ENCODE peak calls at places on chromosome 22, in six cellular contexts. Y is brain microvascular endothelial cell; F is Calu3; P is GM13976; L is C1 segment of cervical spinal cord; R is activated CD4-positive, alpha-beta T cell treated with anti-CD3 and anti-CD28 coated beads, Interleukin-2, amount 50 U/mL, for 24 hours. H is an unnamed sample.

GRCh38 chr22:29782061-29782845 is 15.1 kb downstream of the UQCR10 start:
- DNase-seq in Y (no peak), F (peak; percentile 56), P (no peak), L (peak; percentile 47), R (no peak), H (peak; percentile 42)

GRCh38 chr22:37909756-37910155 is 3.7 kb downstream of the MICALL1 start:
- DNase-seq in Y (no peak), F (no peak), P (no peak), L (no peak), R (no peak), H (no peak)

GRCh38 chr22:19360862-19361261 is 69.3 kb upstream of the CLTCL1 start:
- DNase-seq in Y (no peak), F (no peak), P (no peak), L (no peak), R (no peak), H (no peak)

GRCh38 chr22:38214248-38215056 is 12.7 kb downstream of the MAFF start:
- DNase-seq in Y (no peak), F (no peak), P (peak; percentile 88), L (peak; percentile 18), R (peak; percentile 35), H (peak; percentile 81)

GRCh38 chr22:20807315-20807752 is 33.4 kb downstream of the SERPIND1 start:
- DNase-seq in Y (peak; percentile 81), F (no peak), P (no peak), L (peak; percentile 15), R (no peak), H (peak; percentile 49)

GRCh38 chr22:48746789-48747425 is 1080.8 kb downstream of the BRD1 start:
- DNase-seq in Y (no peak), F (no peak), P (no peak), L (no peak), R (no peak), H (no peak)

GRCh38 chr22:46119729-46120419 is 30.5 kb upstream of the PPARA start:
- DNase-seq in Y (peak; percentile 54), F (no peak), P (no peak), L (no peak), R (no peak), H (no peak)

GRCh38 chr22:20432244-20432686 is 5.4 kb downstream of the SCARF2 start:
- DNase-seq in Y (no peak), F (no peak), P (peak; percentile 31), L (no peak), R (no peak), H (no peak)

GRCh38 chr22:43060213-43060612 is 29.0 kb downstream of the TTLL1 start:
- DNase-seq in Y (no peak), F (peak; percentile 66), P (peak; percentile 73), L (no peak), R (no peak), H (peak; percentile 36)

GRCh38 chr22:47517062-47517461 is 754.6 kb downstream of the TBC1D22A start:
- DNase-seq in Y (no peak), F (no peak), P (no peak), L (no peak), R (no peak), H (no peak)

GRCh38 chr22:22759371-22759770 is 115.0 kb downstream of the GGTLC2 start:
- DNase-seq in Y (no peak), F (no peak), P (no peak), L (no peak), R (no peak), H (no peak)

GRCh38 chr22:42363851-42364250 is 68.4 kb downstream of the NFAM1 start:
- DNase-seq in Y (no peak), F (no peak), P (no peak), L (no peak), R (no peak), H (no peak)

GRCh38 chr22:32708835-32709234 is 92.7 kb upstream of the TIMP3 start:
- DNase-seq in Y (no peak), F (no peak), P (no peak), L (no peak), R (no peak), H (no peak)

GRCh38 chr22:49063040-49063329 is 764.7 kb downstream of the BRD1 start:
- DNase-seq in Y (no peak), F (no peak), P (no peak), L (no peak), R (no peak), H (no peak)

GRCh38 chr22:41094036-41094435 is 1.6 kb downstream of the EP300 start:
- DNase-seq in Y (peak; percentile 16), F (no peak), P (peak; percentile 36), L (peak; percentile 9), R (no peak), H (peak; percentile 25)

GRCh38 chr22:27682438-27682837 is 119.1 kb downstream of the MN1 start:
- DNase-seq in Y (no peak), F (no peak), P (no peak), L (no peak), R (no peak), H (no peak)

GRCh38 chr22:19046719-19047609 is 75.2 kb downstream of the DGCR2 start:
- DNase-seq in Y (no peak), F (no peak), P (no peak), L (no peak), R (no peak), H (no peak)

GRCh38 chr22:43923631-43924548 is at the start of gene PNPLA3:
- DNase-seq in Y (peak; percentile 88), F (peak; percentile 95), P (peak; percentile 92), L (peak; percentile 28), R (peak; percentile 71), H (peak; percentile 96)

GRCh38 chr22:47213571-47214230 is 451.3 kb downstream of the TBC1D22A start:
- DNase-seq in Y (no peak), F (peak; percentile 47), P (peak; percentile 77), L (no peak), R (peak; percentile 12), H (no peak)

GRCh38 chr22:49302150-49302460 is 525.6 kb downstream of the BRD1 start:
- DNase-seq in Y (no peak), F (no peak), P (no peak), L (no peak), R (no peak), H (no peak)

GRCh38 chr22:47006869-47007268 is 244.4 kb downstream of the TBC1D22A start:
- DNase-seq in Y (no peak), F (no peak), P (no peak), L (no peak), R (no peak), H (no peak)

GRCh38 chr22:42648368-42649260 is 578 bp downstream of the CYB5R3 start:
- DNase-seq in Y (no peak), F (peak; percentile 48), P (peak; percentile 75), L (peak; percentile 58), R (peak; percentile 20), H (peak; percentile 79)

GRCh38 chr22:48249721-48250268 is 1487.3 kb downstream of the TBC1D22A start:
- DNase-seq in Y (no peak), F (no peak), P (no peak), L (no peak), R (no peak), H (no peak)

GRCh38 chr22:26825960-26826359 is 168.6 kb downstream of the MIAT start:
- DNase-seq in Y (no peak), F (no peak), P (no peak), L (no peak), R (no peak), H (no peak)

GRCh38 chr22:19446603-19447387 is 716 bp downstream of the C22orf39 start:
- DNase-seq in Y (no peak), F (no peak), P (no peak), L (no peak), R (no peak), H (no peak)

GRCh38 chr22:23183107-23183698 is 2.9 kb downstream of the BCR start:
- DNase-seq in Y (peak; percentile 43), F (peak; percentile 66), P (no peak), L (peak; percentile 37), R (no peak), H (peak; percentile 74)

GRCh38 chr22:19545935-19546207 is 21.7 kb upstream of the CLDN5 start:
- DNase-seq in Y (no peak), F (no peak), P (no peak), L (no peak), R (no peak), H (no peak)

GRCh38 chr22:45242778-45243191 is 2.1 kb upstream of the KIAA0930 start:
- DNase-seq in Y (no peak), F (peak; percentile 49), P (no peak), L (peak; percentile 28), R (no peak), H (no peak)

GRCh38 chr22:20239951-20240773 is 28.0 kb downstream of the RTN4R start:
- DNase-seq in Y (no peak), F (no peak), P (no peak), L (no peak), R (no peak), H (peak; percentile 40)

GRCh38 chr22:49780281-49780991 is 47.2 kb downstream of the BRD1 start:
- DNase-seq in Y (no peak), F (no peak), P (no peak), L (no peak), R (no peak), H (no peak)

GRCh38 chr22:41286639-41287091 is 678 bp upstream of the RANGAP1 start:
- DNase-seq in Y (peak; percentile 55), F (peak; percentile 20), P (no peak), L (no peak), R (peak; percentile 31), H (peak; percentile 35)

GRCh38 chr22:19884954-19885751 is 30.5 kb upstream of the GNB1L start:
- DNase-seq in Y (no peak), F (no peak), P (no peak), L (no peak), R (no peak), H (no peak)

GRCh38 chr22:27237342-27237741 is 564.2 kb downstream of the MN1 start:
- DNase-seq in Y (no peak), F (no peak), P (no peak), L (no peak), R (no peak), H (no peak)

GRCh38 chr22:19213496-19214473 is 35.2 kb upstream of the SLC25A1 start:
- DNase-seq in Y (no peak), F (no peak), P (no peak), L (no peak), R (no peak), H (no peak)

GRCh38 chr22:46589141-46589748 is 30.9 kb upstream of the GRAMD4 start:
- DNase-seq in Y (no peak), F (no peak), P (no peak), L (no peak), R (no peak), H (peak; percentile 5)

GRCh38 chr22:26952654-26953379 is 295.4 kb downstream of the MIAT start:
- DNase-seq in Y (no peak), F (no peak), P (no peak), L (no peak), R (no peak), H (no peak)

GRCh38 chr22:19477321-19478085 is 1.5 kb downstream of the UFD1 start:
- DNase-seq in Y (no peak), F (no peak), P (no peak), L (no peak), R (no peak), H (no peak)

GRCh38 chr22:49210606-49211005 is 617.1 kb downstream of the BRD1 start:
- DNase-seq in Y (no peak), F (no peak), P (no peak), L (no peak), R (no peak), H (no peak)

GRCh38 chr22:47817380-47817779 is 1054.9 kb downstream of the TBC1D22A start:
- DNase-seq in Y (no peak), F (no peak), P (no peak), L (no peak), R (no peak), H (no peak)